ENCODE peak calls at places on chromosomes 12 and 14, in five cellular contexts. One of them, this sample, is unnamed.

GRCh38 chr14:91985008-91985407 is 37.5 kb upstream of the FBLN5 start:
- DNase-seq in HepG2: no peak
- DNase-seq in adrenal gland: no peak
- DNase-seq in uterus: no peak
- DNase-seq in prostate gland: no peak
- DNase-seq in this sample: no peak

GRCh38 chr12:29032431-29032830 is 116.6 kb upstream of the FAR2 start:
- DNase-seq in HepG2: no peak
- DNase-seq in adrenal gland: no peak
- DNase-seq in uterus: no peak
- DNase-seq in prostate gland: no peak
- DNase-seq in this sample: no peak

GRCh38 chr12:41269056-41269455 is 80.9 kb downstream of the PDZRN4 start:
- DNase-seq in HepG2: no peak
- DNase-seq in adrenal gland: no peak
- DNase-seq in uterus: no peak
- DNase-seq in prostate gland: no peak
- DNase-seq in this sample: no peak

GRCh38 chr14:58215191-58215914 is 15.4 kb downstream of the ACTR10 start:
- DNase-seq in HepG2: no peak
- DNase-seq in adrenal gland: no peak
- DNase-seq in uterus: no peak
- DNase-seq in prostate gland: no peak
- DNase-seq in this sample: no peak

GRCh38 chr12:60201891-60202290 is 606.1 kb downstream of the SLC16A7 start:
- DNase-seq in HepG2: no peak
- DNase-seq in adrenal gland: no peak
- DNase-seq in uterus: no peak
- DNase-seq in prostate gland: no peak
- DNase-seq in this sample: no peak

GRCh38 chr14:20486700-20487401 is 17.6 kb downstream of the PNP start:
- DNase-seq in HepG2: no peak
- DNase-seq in adrenal gland: no peak
- DNase-seq in uterus: no peak
- DNase-seq in prostate gland: no peak
- DNase-seq in this sample: no peak

GRCh38 chr12:3644103-3644502 is 108.8 kb downstream of the CRACR2A start:
- DNase-seq in HepG2: no peak
- DNase-seq in adrenal gland: no peak
- DNase-seq in uterus: no peak
- DNase-seq in prostate gland: no peak
- DNase-seq in this sample: no peak

GRCh38 chr14:24334431-24335271 is at the start of gene ADCY4:
- DNase-seq in HepG2: no peak
- DNase-seq in adrenal gland: no peak
- DNase-seq in uterus: peak
- DNase-seq in prostate gland: no peak
- DNase-seq in this sample: no peak

GRCh38 chr14:35197015-35197414 is 74.7 kb downstream of the PRORP start:
- DNase-seq in HepG2: no peak
- DNase-seq in adrenal gland: no peak
- DNase-seq in uterus: no peak
- DNase-seq in prostate gland: no peak
- DNase-seq in this sample: peak

GRCh38 chr14:67763158-67763822 is 53.1 kb downstream of the ZFYVE26 start:
- DNase-seq in HepG2: peak
- DNase-seq in adrenal gland: no peak
- DNase-seq in uterus: no peak
- DNase-seq in prostate gland: no peak
- DNase-seq in this sample: no peak

GRCh38 chr14:75279153-75279738 is 618 bp downstream of the FOS start:
- DNase-seq in HepG2: no peak
- DNase-seq in adrenal gland: peak
- DNase-seq in uterus: peak
- DNase-seq in prostate gland: peak
- DNase-seq in this sample: no peak

GRCh38 chr14:104103061-104104005 is 17.8 kb downstream of the ASPG start:
- DNase-seq in HepG2: no peak
- DNase-seq in adrenal gland: no peak
- DNase-seq in uterus: no peak
- DNase-seq in prostate gland: no peak
- DNase-seq in this sample: no peak
- TF ChIP-seq POLR2A in HepG2: no peak
- TF ChIP-seq POLR2A in adrenal gland: no peak
- TF ChIP-seq POLR2A in uterus: no peak
- TF ChIP-seq POLR2A in prostate gland: no peak
- TF ChIP-seq POLR2A in this sample: no peak

DNA sequence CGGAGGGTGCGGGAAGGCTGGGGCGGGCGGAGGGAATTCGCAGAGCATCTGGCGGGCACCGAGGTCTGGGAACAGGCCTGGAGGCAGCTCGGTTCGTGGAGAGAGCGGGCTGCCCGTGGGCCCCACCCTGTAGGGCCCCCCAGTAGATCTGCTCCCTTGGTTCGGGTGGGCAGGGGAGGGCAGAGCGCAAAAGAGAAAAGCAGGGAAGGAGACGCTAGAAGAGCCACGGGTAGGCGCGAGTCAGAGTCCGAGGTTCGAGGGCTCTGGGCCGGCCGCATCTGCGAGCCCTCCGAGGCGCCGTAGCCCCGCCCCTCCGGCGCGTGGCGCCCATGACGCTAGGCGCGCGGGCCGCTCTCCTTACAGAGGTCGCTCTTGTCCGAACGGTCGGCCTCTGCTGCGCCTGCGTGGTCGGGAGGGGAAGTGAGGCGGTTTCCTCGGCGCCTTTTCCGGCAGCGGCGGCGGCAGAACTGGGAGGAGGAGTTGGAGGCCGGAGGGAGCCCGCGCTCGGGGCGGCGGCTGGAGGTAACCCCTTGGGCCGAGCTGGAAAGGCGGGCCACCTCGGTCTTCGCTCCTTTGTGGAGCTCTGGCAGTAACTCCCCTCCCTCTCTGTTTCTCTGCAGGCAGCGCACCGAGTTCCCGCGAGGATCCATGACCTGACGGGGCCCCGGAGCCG is at the start of gene ARF6:
- DNase-seq in HepG2: peak
- DNase-seq in adrenal gland: peak
- DNase-seq in uterus: peak
- DNase-seq in prostate gland: peak
- DNase-seq in this sample: peak
- TF ChIP-seq POLR2A in HepG2: peak
- TF ChIP-seq POLR2A in adrenal gland: peak
- TF ChIP-seq POLR2A in uterus: peak
- TF ChIP-seq POLR2A in prostate gland: peak
- TF ChIP-seq POLR2A in this sample: peak

DNA sequence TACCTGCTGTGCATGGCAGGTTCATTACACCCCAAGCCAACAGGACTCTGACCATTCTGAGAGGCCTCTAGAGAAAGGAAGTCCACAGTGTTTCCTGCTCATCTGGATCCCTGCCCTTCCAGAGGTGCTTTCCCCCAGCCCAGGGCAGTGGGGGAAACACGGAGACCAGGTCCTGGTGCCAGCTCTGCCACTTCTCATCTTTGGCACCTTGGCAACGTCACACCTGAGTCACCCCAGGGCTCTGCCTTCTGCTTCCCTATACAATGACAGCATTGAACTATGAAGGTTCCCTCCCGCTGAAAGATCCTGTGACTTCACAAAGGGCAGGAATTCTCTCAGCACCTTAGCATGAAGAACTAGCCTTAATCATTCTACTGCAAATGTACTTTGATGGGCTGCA is 74.9 kb downstream of the ANO2 start:
- DNase-seq in HepG2: no peak
- DNase-seq in adrenal gland: no peak
- DNase-seq in uterus: no peak
- DNase-seq in prostate gland: no peak
- DNase-seq in this sample: no peak
- TF ChIP-seq POLR2A in HepG2: no peak
- TF ChIP-seq POLR2A in adrenal gland: no peak
- TF ChIP-seq POLR2A in uterus: no peak
- TF ChIP-seq POLR2A in prostate gland: no peak
- TF ChIP-seq POLR2A in this sample: no peak

GRCh38 chr12:43758728-43759563 is at the start of the genes IRAK4 and PUS7L:
- DNase-seq in HepG2: peak
- DNase-seq in adrenal gland: peak
- DNase-seq in uterus: peak
- DNase-seq in prostate gland: peak
- DNase-seq in this sample: peak
- TF ChIP-seq POLR2A in HepG2: peak
- TF ChIP-seq POLR2A in adrenal gland: peak
- TF ChIP-seq POLR2A in uterus: peak
- TF ChIP-seq POLR2A in prostate gland: peak
- TF ChIP-seq POLR2A in this sample: peak

DNA sequence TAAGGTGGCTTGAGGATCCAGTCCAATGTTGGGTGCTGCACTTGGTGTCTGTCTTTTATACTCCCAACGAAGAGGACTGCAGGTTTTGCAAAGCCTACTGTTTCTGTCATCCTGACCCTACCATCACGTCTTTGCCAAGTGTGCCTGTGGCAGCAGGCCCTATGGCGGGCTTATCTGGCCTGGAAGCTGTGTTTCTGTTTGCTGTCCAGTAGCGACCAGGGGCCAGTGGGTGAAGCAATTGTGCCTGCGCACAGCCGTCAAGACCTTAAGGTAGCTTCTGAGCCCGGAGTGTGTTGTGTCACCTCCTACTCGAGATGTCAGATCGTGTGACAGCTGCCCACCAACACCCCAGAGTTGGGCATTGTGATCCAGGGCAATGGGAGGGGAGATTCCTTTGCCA is 62.7 kb downstream of the DDX51 start:
- DNase-seq in HepG2: no peak
- DNase-seq in adrenal gland: peak
- DNase-seq in uterus: no peak
- DNase-seq in prostate gland: no peak
- DNase-seq in this sample: no peak
- TF ChIP-seq POLR2A in HepG2: no peak
- TF ChIP-seq POLR2A in adrenal gland: no peak
- TF ChIP-seq POLR2A in uterus: no peak
- TF ChIP-seq POLR2A in prostate gland: no peak
- TF ChIP-seq POLR2A in this sample: no peak

DNA sequence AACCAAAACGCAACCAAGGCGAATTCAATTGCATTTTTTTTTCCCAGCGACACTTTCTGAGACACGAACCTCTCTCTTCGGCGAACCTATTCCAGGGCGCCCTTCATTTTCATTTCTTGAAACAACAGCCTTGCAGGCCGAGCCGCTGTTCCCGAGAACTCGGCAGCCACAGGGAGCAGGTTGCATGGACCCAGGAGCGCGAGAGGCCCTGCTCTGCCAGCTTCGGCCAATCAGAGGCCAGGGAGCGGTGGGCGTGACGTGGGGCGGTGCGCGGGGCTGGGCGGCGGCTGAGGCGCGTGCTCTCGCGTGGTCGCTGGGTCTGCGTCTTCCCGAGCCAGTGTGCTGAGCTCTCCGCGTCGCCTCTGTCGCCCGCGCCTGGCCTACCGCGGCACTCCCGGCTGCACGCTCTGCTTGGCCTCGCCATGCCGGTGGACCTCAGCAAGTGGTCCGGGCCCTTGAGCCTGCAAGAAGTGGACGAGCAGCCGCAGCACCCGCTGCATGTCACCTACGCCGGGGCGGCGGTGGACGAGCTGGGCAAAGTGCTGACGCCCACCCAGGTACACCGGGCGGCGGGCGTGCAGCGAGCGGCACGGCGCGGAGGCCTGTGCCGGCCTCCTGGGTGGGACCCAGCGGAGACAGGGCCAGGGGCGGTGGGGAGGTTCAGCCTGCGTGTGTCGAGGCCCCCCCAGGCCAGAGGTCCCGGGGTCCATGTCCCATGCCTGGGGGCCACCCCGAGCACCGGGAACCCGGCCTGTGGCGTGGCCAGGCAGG is at the start of gene PEBP1:
- DNase-seq in HepG2: peak
- DNase-seq in adrenal gland: peak
- DNase-seq in uterus: peak
- DNase-seq in prostate gland: peak
- DNase-seq in this sample: peak
- TF ChIP-seq POLR2A in HepG2: peak
- TF ChIP-seq POLR2A in adrenal gland: peak
- TF ChIP-seq POLR2A in uterus: peak
- TF ChIP-seq POLR2A in prostate gland: peak
- TF ChIP-seq POLR2A in this sample: peak

GRCh38 chr14:71752111-71752738 is 180.0 kb upstream of the RGS6 start:
- DNase-seq in HepG2: no peak
- DNase-seq in adrenal gland: no peak
- DNase-seq in uterus: no peak
- DNase-seq in prostate gland: no peak
- DNase-seq in this sample: no peak

GRCh38 chr14:71753976-71754375 is 178.3 kb upstream of the RGS6 start:
- DNase-seq in HepG2: no peak
- DNase-seq in adrenal gland: no peak
- DNase-seq in uterus: no peak
- DNase-seq in prostate gland: no peak
- DNase-seq in this sample: no peak

GRCh38 chr14:71751264-71751663 is 181.0 kb upstream of the RGS6 start:
- DNase-seq in HepG2: no peak
- DNase-seq in adrenal gland: no peak
- DNase-seq in uterus: no peak
- DNase-seq in prostate gland: no peak
- DNase-seq in this sample: no peak

GRCh38 chr14:71754422-71755095 is 177.7 kb upstream of the RGS6 start:
- DNase-seq in HepG2: no peak
- DNase-seq in adrenal gland: no peak
- DNase-seq in uterus: no peak
- DNase-seq in prostate gland: no peak
- DNase-seq in this sample: no peak

GRCh38 chr14:71753126-71753830 is 179.0 kb upstream of the RGS6 start:
- DNase-seq in HepG2: peak
- DNase-seq in adrenal gland: peak
- DNase-seq in uterus: peak
- DNase-seq in prostate gland: peak
- DNase-seq in this sample: peak
- TF ChIP-seq POLR2A in HepG2: no peak
- TF ChIP-seq POLR2A in adrenal gland: no peak
- TF ChIP-seq POLR2A in uterus: no peak
- TF ChIP-seq POLR2A in prostate gland: no peak
- TF ChIP-seq POLR2A in this sample: no peak

GRCh38 chr12:122079038-122079531 is 529 bp downstream of the MLXIP start:
- DNase-seq in HepG2: no peak
- DNase-seq in adrenal gland: no peak
- DNase-seq in uterus: peak
- DNase-seq in prostate gland: no peak
- DNase-seq in this sample: no peak

GRCh38 chr12:122080149-122081107 is 1.9 kb downstream of the MLXIP start:
- DNase-seq in HepG2: no peak
- DNase-seq in adrenal gland: peak
- DNase-seq in uterus: peak
- DNase-seq in prostate gland: peak
- DNase-seq in this sample: peak

GRCh38 chr12:122076743-122077495 is 1.6 kb upstream of the MLXIP start:
- DNase-seq in HepG2: peak
- DNase-seq in adrenal gland: no peak
- DNase-seq in uterus: no peak
- DNase-seq in prostate gland: no peak
- DNase-seq in this sample: no peak

GRCh38 chr12:122079532-122080081 is 1.1 kb downstream of the MLXIP start:
- DNase-seq in HepG2: no peak
- DNase-seq in adrenal gland: no peak
- DNase-seq in uterus: no peak
- DNase-seq in prostate gland: no peak
- DNase-seq in this sample: no peak

GRCh38 chr12:122078141-122079037 is at the start of gene MLXIP:
- DNase-seq in HepG2: peak
- DNase-seq in adrenal gland: peak
- DNase-seq in uterus: peak
- DNase-seq in prostate gland: peak
- DNase-seq in this sample: peak
- TF ChIP-seq POLR2A in HepG2: peak
- TF ChIP-seq POLR2A in adrenal gland: peak
- TF ChIP-seq POLR2A in uterus: peak
- TF ChIP-seq POLR2A in prostate gland: peak
- TF ChIP-seq POLR2A in this sample: peak